ENCODE peak calls at places on chromosomes 3 and 15, in four cellular contexts. W is IMR-90, L is K562, Z is GM12878. D is an unnamed sample.

GRCh38 chr3:55416381-55416821 is 70.7 kb downstream of the WNT5A start:
- DNase-seq in L (no peak), W (peak), Z (no peak), D (no peak)

GRCh38 chr3:146469206-146470017 is at the start of gene PLSCR2:
- DNase-seq in W (no peak), Z (peak), L (peak), D (peak)

GRCh38 chr3:177287231-177287630 is 89.9 kb upstream of the TBL1XR1 start:
- DNase-seq in Z (no peak), L (no peak), W (no peak), D (no peak)

GRCh38 chr3:175737646-175738572 is 878.8 kb downstream of the NAALADL2 start:
- DNase-seq in L (no peak), W (peak), Z (no peak), D (no peak)

GRCh38 chr3:142319094-142319493 is 93.7 kb upstream of the GK5 start:
- DNase-seq in L (peak), Z (no peak), W (peak), D (no peak)

GRCh38 chr3:171088984-171089754 is 62.6 kb upstream of the SLC2A2 start:
- DNase-seq in W (peak), L (no peak), Z (no peak), D (no peak)

GRCh38 chr3:126456766-126457388 is 18.8 kb downstream of the ZXDC start:
- DNase-seq in Z (no peak), W (no peak), L (no peak), D (no peak)

GRCh38 chr3:37673391-37673790 is 188.3 kb upstream of the CTDSPL start:
- DNase-seq in L (no peak), Z (no peak), W (no peak), D (no peak)

GRCh38 chr15:76953913-76954312 is 22.4 kb downstream of the RCN2 start:
- DNase-seq in W (no peak), Z (no peak), L (no peak), D (no peak)

GRCh38 chr15:100764778-100765457 is 114.7 kb upstream of the ALDH1A3 start:
- DNase-seq in W (peak), L (no peak), Z (no peak), D (no peak)

GRCh38 chr3:139537325-139537724 is 2.2 kb downstream of the RBP1 start:
- DNase-seq in L (no peak), W (peak), Z (no peak), D (no peak)

GRCh38 chr15:50828610-50829206 is 63.2 kb upstream of the SPPL2A start:
- DNase-seq in W (peak), Z (no peak), L (no peak), D (peak)

GRCh38 chr3:49500408-49501257 is 30.6 kb downstream of the DAG1 start:
- DNase-seq in L (peak), W (peak), Z (no peak), D (peak)

GRCh38 chr15:92098869-92099268 is 245.4 kb downstream of the SLCO3A1 start:
- DNase-seq in Z (no peak), W (no peak), L (no peak), D (no peak)

GRCh38 chr3:98777801-98778220 is 14.7 kb downstream of the ST3GAL6 start:
- DNase-seq in L (no peak), W (peak), Z (no peak), D (no peak)

GRCh38 chr3:127775398-127776109 is 46.8 kb downstream of the MGLL start:
- DNase-seq in L (no peak), W (peak), Z (no peak), D (no peak)

GRCh38 chr3:141147657-141148056 is 84.0 kb upstream of the PXYLP1 start:
- DNase-seq in Z (no peak), W (no peak), L (no peak), D (no peak)

GRCh38 chr3:34837848-34838741 is 801.2 kb upstream of the ARPP21 start:
- DNase-seq in Z (no peak), L (no peak), W (no peak), D (no peak)

GRCh38 chr15:66622677-66623076 is 56.9 kb upstream of the LCTL start:
- DNase-seq in Z (no peak), W (no peak), L (no peak), D (no peak)

GRCh38 chr3:133269393-133269792 is 130.5 kb upstream of the BFSP2 start:
- DNase-seq in W (no peak), L (no peak), Z (no peak), D (no peak)

GRCh38 chr3:177694951-177695350 is 497.7 kb upstream of the TBL1XR1 start:
- DNase-seq in L (no peak), W (no peak), Z (no peak), D (no peak)

GRCh38 chr3:23240386-23240785 is 37.3 kb downstream of the UBE2E2 start:
- DNase-seq in L (no peak), Z (no peak), W (no peak), D (no peak)

GRCh38 chr3:4376499-4376898 is 73.3 kb downstream of the SETMAR start:
- DNase-seq in W (peak), L (no peak), Z (no peak), D (no peak)

GRCh38 chr15:79930509-79930908 is 33.7 kb upstream of the MTHFS start:
- DNase-seq in W (no peak), Z (no peak), L (no peak), D (no peak)

GRCh38 chr15:68644088-68644904 is 65.5 kb downstream of the CORO2B start:
- DNase-seq in Z (no peak), L (no peak), W (peak), D (peak)

GRCh38 chr3:122555275-122556071 is 8.6 kb downstream of the PARP9 start:
- DNase-seq in W (peak), L (no peak), Z (no peak), D (no peak)

GRCh38 chr3:14569474-14569873 is 29.3 kb upstream of the GRIP2 start:
- DNase-seq in Z (no peak), W (no peak), L (no peak), D (no peak)

GRCh38 chr3:153927107-153927506 is 194.1 kb upstream of the ARHGEF26 start:
- DNase-seq in W (peak), Z (peak), L (no peak), D (no peak)

GRCh38 chr3:57848177-57848738 is 92.1 kb downstream of the SLMAP start:
- DNase-seq in W (no peak), L (no peak), Z (no peak), D (no peak)

GRCh38 chr3:126672340-126672739 is 17.4 kb upstream of the TXNRD3 start:
- DNase-seq in W (no peak), Z (no peak), L (no peak), D (no peak)

GRCh38 chr3:13619661-13620230 is 70.8 kb downstream of the FBLN2 start:
- DNase-seq in W (no peak), Z (no peak), L (peak), D (no peak)

GRCh38 chr15:73593278-73594074 is 39.7 kb downstream of the NPTN start:
- DNase-seq in W (peak), L (no peak), Z (no peak), D (no peak)

GRCh38 chr3:167489571-167489970 is 15.7 kb upstream of the SERPINI2 start:
- DNase-seq in L (no peak), W (no peak), Z (no peak), D (no peak)

GRCh38 chr3:99118381-99118780 is 216.9 kb upstream of the DCBLD2 start:
- DNase-seq in L (no peak), Z (no peak), W (peak), D (no peak)

GRCh38 chr3:40417845-40418543 is 31.0 kb downstream of the ENTPD3 start:
- DNase-seq in W (no peak), L (peak), Z (no peak), D (no peak)

GRCh38 chr3:114435733-114436132 is 141.9 kb downstream of the TIGIT start:
- DNase-seq in W (peak), Z (no peak), L (no peak), D (no peak)

GRCh38 chr3:114436182-114436581 is 142.4 kb downstream of the TIGIT start:
- DNase-seq in Z (no peak), L (no peak), W (no peak), D (no peak)

GRCh38 chr3:114439279-114439678 is 145.5 kb downstream of the TIGIT start:
- DNase-seq in L (no peak), Z (no peak), W (peak), D (no peak)

GRCh38 chr3:114440700-114441099 is 146.9 kb downstream of the TIGIT start:
- DNase-seq in L (no peak), Z (no peak), W (no peak), D (no peak)

GRCh38 chr3:114437897-114438296 is 144.1 kb downstream of the TIGIT start:
- DNase-seq in Z (no peak), W (no peak), L (no peak), D (no peak)
- TF ChIP-seq ELK1 in Z (no peak), W (no peak), L (no peak), D (no peak)

GRCh38 chr3:148315756-148316155 is 381.9 kb upstream of the AGTR1 start:
- DNase-seq in Z (no peak), W (peak), L (no peak), D (no peak)
- TF ChIP-seq ELK1 in Z (no peak), W (no peak), L (no peak), D (no peak)

GRCh38 chr3:186514296-186515002 is 29.7 kb downstream of the CRYGS start:
- DNase-seq in W (no peak), Z (no peak), L (peak), D (peak)
- TF ChIP-seq ELK1 in W (no peak), Z (no peak), L (no peak), D (no peak)

DNA sequence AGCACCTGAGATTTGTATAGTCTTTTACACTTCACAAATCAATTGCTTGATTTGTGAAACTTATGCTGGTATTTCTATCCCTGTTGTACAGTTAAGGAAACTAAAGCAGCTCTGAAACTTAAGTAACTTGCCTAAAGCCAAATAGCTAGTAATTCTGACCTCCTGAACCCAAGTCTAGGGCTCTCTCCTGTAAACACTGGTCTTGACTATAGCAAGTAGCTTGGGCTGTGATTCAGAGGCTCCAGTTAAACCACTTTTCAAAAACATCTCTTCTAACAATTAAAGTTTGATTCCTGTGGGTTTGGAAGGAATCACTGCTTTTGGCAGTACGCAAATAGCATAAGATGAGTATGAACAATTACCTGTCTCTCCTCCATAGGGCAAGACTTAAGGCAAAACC is 18.5 kb upstream of the CMTM8 start:
- DNase-seq in W (no peak), Z (no peak), L (no peak), D (no peak)
- TF ChIP-seq ELK1 in W (no peak), Z (no peak), L (no peak), D (no peak)